ENCODE peak calls at places on chromosomes 1 and 21, in nine cellular contexts. One of them, this sample, is unnamed.

GRCh38 chr1:160800645-160801408 is 4.9 kb downstream of the LY9 start:
- DNase-seq in aorta: no peak
- DNase-seq in AG08395: no peak
- DNase-seq in transverse colon: no peak
- DNase-seq in kidney glomerular epithelial cell: no peak
- DNase-seq in HFF-Myc: no peak
- DNase-seq in activated naive CD4-positive, alpha-beta T cell: no peak
- DNase-seq in activated CD8-positive, alpha-beta memory T cell treated with anti-CD3 and anti-CD28 coated beads, Interleukin-2, amount 50 U/mL, for 48 hours: no peak
- DNase-seq in NCI-H2107: no peak
- DNase-seq in this sample: no peak

GRCh38 chr1:91781916-91782622 is 103.9 kb downstream of the TGFBR3 start:
- DNase-seq in aorta: no peak
- DNase-seq in AG08395: no peak
- DNase-seq in transverse colon: no peak
- DNase-seq in kidney glomerular epithelial cell: no peak
- DNase-seq in HFF-Myc: no peak
- DNase-seq in activated naive CD4-positive, alpha-beta T cell: no peak
- DNase-seq in activated CD8-positive, alpha-beta memory T cell treated with anti-CD3 and anti-CD28 coated beads, Interleukin-2, amount 50 U/mL, for 48 hours: no peak
- DNase-seq in NCI-H2107: no peak
- DNase-seq in this sample: no peak

GRCh38 chr1:16184557-16185303 is 27.7 kb downstream of the ARHGEF19 start:
- DNase-seq in aorta: peak
- DNase-seq in AG08395: no peak
- DNase-seq in transverse colon: no peak
- DNase-seq in kidney glomerular epithelial cell: no peak
- DNase-seq in HFF-Myc: no peak
- DNase-seq in activated naive CD4-positive, alpha-beta T cell: no peak
- DNase-seq in activated CD8-positive, alpha-beta memory T cell treated with anti-CD3 and anti-CD28 coated beads, Interleukin-2, amount 50 U/mL, for 48 hours: no peak
- DNase-seq in NCI-H2107: no peak
- DNase-seq in this sample: no peak

GRCh38 chr1:117014209-117014608 is 12.6 kb downstream of the CD101 start:
- DNase-seq in aorta: no peak
- DNase-seq in AG08395: no peak
- DNase-seq in transverse colon: no peak
- DNase-seq in kidney glomerular epithelial cell: peak
- DNase-seq in HFF-Myc: no peak
- DNase-seq in activated naive CD4-positive, alpha-beta T cell: no peak
- DNase-seq in activated CD8-positive, alpha-beta memory T cell treated with anti-CD3 and anti-CD28 coated beads, Interleukin-2, amount 50 U/mL, for 48 hours: no peak
- DNase-seq in NCI-H2107: no peak
- DNase-seq in this sample: no peak

GRCh38 chr1:225709101-225709500 is 56.2 kb upstream of the ENAH start:
- DNase-seq in aorta: no peak
- DNase-seq in AG08395: no peak
- DNase-seq in transverse colon: no peak
- DNase-seq in kidney glomerular epithelial cell: no peak
- DNase-seq in HFF-Myc: no peak
- DNase-seq in activated naive CD4-positive, alpha-beta T cell: no peak
- DNase-seq in activated CD8-positive, alpha-beta memory T cell treated with anti-CD3 and anti-CD28 coated beads, Interleukin-2, amount 50 U/mL, for 48 hours: no peak
- DNase-seq in NCI-H2107: peak
- DNase-seq in this sample: no peak

GRCh38 chr21:45528981-45529784 is 13.1 kb downstream of the SLC19A1 start:
- DNase-seq in aorta: peak
- DNase-seq in AG08395: no peak
- DNase-seq in transverse colon: peak
- DNase-seq in kidney glomerular epithelial cell: no peak
- DNase-seq in HFF-Myc: no peak
- DNase-seq in activated naive CD4-positive, alpha-beta T cell: no peak
- DNase-seq in activated CD8-positive, alpha-beta memory T cell treated with anti-CD3 and anti-CD28 coated beads, Interleukin-2, amount 50 U/mL, for 48 hours: peak
- DNase-seq in NCI-H2107: no peak
- DNase-seq in this sample: no peak

GRCh38 chr1:18362150-18362549 is 118.6 kb upstream of the KLHDC7A start:
- DNase-seq in aorta: peak
- DNase-seq in AG08395: no peak
- DNase-seq in transverse colon: no peak
- DNase-seq in kidney glomerular epithelial cell: no peak
- DNase-seq in HFF-Myc: no peak
- DNase-seq in activated naive CD4-positive, alpha-beta T cell: no peak
- DNase-seq in activated CD8-positive, alpha-beta memory T cell treated with anti-CD3 and anti-CD28 coated beads, Interleukin-2, amount 50 U/mL, for 48 hours: no peak
- DNase-seq in NCI-H2107: no peak
- DNase-seq in this sample: no peak

GRCh38 chr1:5907966-5908365 is 84.3 kb downstream of the NPHP4 start:
- DNase-seq in aorta: no peak
- DNase-seq in AG08395: no peak
- DNase-seq in transverse colon: no peak
- DNase-seq in kidney glomerular epithelial cell: no peak
- DNase-seq in HFF-Myc: no peak
- DNase-seq in activated naive CD4-positive, alpha-beta T cell: no peak
- DNase-seq in activated CD8-positive, alpha-beta memory T cell treated with anti-CD3 and anti-CD28 coated beads, Interleukin-2, amount 50 U/mL, for 48 hours: peak
- DNase-seq in NCI-H2107: no peak
- DNase-seq in this sample: peak

GRCh38 chr1:153960206-153960605 is 1.8 kb upstream of the CRTC2 start:
- DNase-seq in aorta: no peak
- DNase-seq in AG08395: no peak
- DNase-seq in transverse colon: no peak
- DNase-seq in kidney glomerular epithelial cell: no peak
- DNase-seq in HFF-Myc: no peak
- DNase-seq in activated naive CD4-positive, alpha-beta T cell: no peak
- DNase-seq in activated CD8-positive, alpha-beta memory T cell treated with anti-CD3 and anti-CD28 coated beads, Interleukin-2, amount 50 U/mL, for 48 hours: no peak
- DNase-seq in NCI-H2107: no peak
- DNase-seq in this sample: no peak

This sample was measured in H1.